ENCODE peak calls at places on chromosome 14, in nine cellular contexts. W, O, B, X, D, J, Y, G and F are unnamed samples.

GRCh38 chr14:75258079-75258802 is 20.4 kb upstream of the FOS start:
- DNase-seq in W (peak; percentile 70), O (no peak), B (peak; percentile 91), X (no peak), D (no peak), J (no peak), Y (peak; percentile 64), G (no peak), F (no peak)

GRCh38 chr14:56004323-56004722 is 113.9 kb upstream of the PELI2 start:
- DNase-seq in W (no peak), O (no peak), B (no peak), X (no peak), D (no peak), J (no peak), Y (no peak), G (no peak), F (no peak)

GRCh38 chr14:99047436-99048110 is 224.4 kb downstream of the BCL11B start:
- DNase-seq in W (no peak), O (no peak), B (no peak), X (no peak), D (no peak), J (no peak), Y (no peak), G (no peak), F (peak; percentile 41)

GRCh38 chr14:99517046-99517642 is 35.9 kb downstream of the CCNK start:
- DNase-seq in W (peak; percentile 19), O (no peak), B (no peak), X (no peak), D (no peak), J (no peak), Y (no peak), G (no peak), F (peak; percentile 72)

GRCh38 chr14:51304956-51305355 is 64.9 kb downstream of the TMX1 start:
- DNase-seq in W (no peak), O (no peak), B (no peak), X (peak; percentile 39), D (no peak), J (no peak), Y (no peak), G (no peak), F (no peak)

GRCh38 chr14:22002860-22003284 is 329.3 kb upstream of the OR4E1 start:
- DNase-seq in W (no peak), O (no peak), B (no peak), X (no peak), D (no peak), J (no peak), Y (no peak), G (peak; percentile 40), F (no peak)

GRCh38 chr14:93683241-93683640 is 105.0 kb downstream of the PRIMA1 start:
- DNase-seq in W (no peak), O (no peak), B (no peak), X (no peak), D (no peak), J (no peak), Y (no peak), G (peak; percentile 19), F (no peak)

GRCh38 chr14:90663680-90664079 is 152.6 kb downstream of the TTC7B start:
- DNase-seq in W (no peak), O (no peak), B (no peak), X (no peak), D (no peak), J (no peak), Y (no peak), G (no peak), F (no peak)

GRCh38 chr14:105203701-105204100 is 22.6 kb upstream of the NUDT14 start:
- DNase-seq in W (no peak), O (no peak), B (no peak), X (no peak), D (no peak), J (no peak), Y (no peak), G (no peak), F (no peak)

GRCh38 chr14:102317564-102318248 is 1.8 kb upstream of the ZNF839 start:
- DNase-seq in W (no peak), O (peak; percentile 52), B (peak; percentile 57), X (no peak), D (peak; percentile 39), J (no peak), Y (no peak), G (peak; percentile 37), F (no peak)

GRCh38 chr14:104103061-104104005 is 17.8 kb downstream of the ASPG start:
- DNase-seq in W (no peak), O (no peak), B (no peak), X (no peak), D (no peak), J (no peak), Y (no peak), G (no peak), F (peak; percentile 56)

GRCh38 chr14:105041841-105042765 is 21.2 kb upstream of the CDCA4 start:
- DNase-seq in W (no peak), O (no peak), B (no peak), X (no peak), D (no peak), J (no peak), Y (no peak), G (no peak), F (peak; percentile 62)

GRCh38 chr14:49497725-49498348 is 88.3 kb downstream of the RPS29 start:
- DNase-seq in W (no peak), O (no peak), B (no peak), X (no peak), D (peak; percentile 78), J (peak; percentile 21), Y (peak; percentile 27), G (peak; percentile 67), F (no peak)

GRCh38 chr14:64736271-64737131 is 32.3 kb downstream of the PLEKHG3 start:
- DNase-seq in W (no peak), O (peak; percentile 51), B (no peak), X (no peak), D (no peak), J (no peak), Y (peak; percentile 46), G (peak; percentile 23), F (no peak)

GRCh38 chr14:99968931-99969330 is 96.3 kb upstream of the EVL start:
- DNase-seq in W (no peak), O (no peak), B (no peak), X (no peak), D (no peak), J (no peak), Y (no peak), G (no peak), F (no peak)

GRCh38 chr14:95291859-95292542 is 27.7 kb downstream of the CLMN start:
- DNase-seq in W (peak; percentile 34), O (peak; percentile 70), B (peak; percentile 81), X (no peak), D (peak; percentile 62), J (no peak), Y (peak; percentile 39), G (peak; percentile 46), F (peak; percentile 82)

GRCh38 chr14:64915797-64916196 is 1.5 kb downstream of the CHURC1 start:
- DNase-seq in W (peak; percentile 35), O (no peak), B (no peak), X (no peak), D (no peak), J (no peak), Y (no peak), G (no peak), F (no peak)

GRCh38 chr14:61387076-61387475 is 65.7 kb downstream of the PRKCH start:
- DNase-seq in W (no peak), O (no peak), B (no peak), X (no peak), D (no peak), J (no peak), Y (no peak), G (no peak), F (no peak)

GRCh38 chr14:59425322-59425945 is 39.7 kb downstream of the GPR135 start:
- DNase-seq in W (no peak), O (no peak), B (peak; percentile 69), X (no peak), D (no peak), J (no peak), Y (no peak), G (no peak), F (no peak)

GRCh38 chr14:89251066-89251465 is 166.0 kb downstream of the FOXN3 start:
- DNase-seq in W (no peak), O (no peak), B (no peak), X (no peak), D (no peak), J (no peak), Y (no peak), G (no peak), F (no peak)
- H3K27ac ChIP-seq in W (no peak overlapping the region), O (no peak overlapping the region), B (no peak overlapping the region), X (no peak overlapping the region), D (no peak overlapping the region), J (no peak overlapping the region), Y (no peak overlapping the region), G (no peak overlapping the region), F (no peak overlapping the region)

DNA sequence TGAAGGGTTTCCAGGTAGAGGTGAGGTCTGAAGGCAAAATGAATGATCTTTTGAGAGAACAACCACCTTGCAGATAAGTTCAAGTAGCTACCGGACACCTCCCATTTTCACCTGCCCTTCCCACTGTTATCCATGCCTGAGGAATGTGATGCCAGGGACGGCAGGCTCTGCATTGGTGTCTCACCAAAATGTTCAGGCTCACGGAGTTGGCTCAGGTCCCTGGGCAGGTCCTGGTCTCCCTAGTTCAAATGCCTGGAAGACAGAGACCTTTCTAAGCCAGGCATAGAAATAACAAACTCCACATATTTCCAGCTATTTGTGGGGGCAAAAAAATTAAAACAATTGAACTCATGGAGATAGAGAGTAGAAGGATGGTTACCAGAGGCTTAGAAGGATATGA is 36.0 kb downstream of the TMEM63C start:
- DNase-seq in W (no peak), O (no peak), B (no peak), X (no peak), D (no peak), J (no peak), Y (no peak), G (no peak), F (no peak)
- TF ChIP-seq POLR2A in W (no peak), O (no peak), B (no peak), X (no peak), D (no peak), J (no peak), Y (no peak), G (no peak), F (no peak)

DNA sequence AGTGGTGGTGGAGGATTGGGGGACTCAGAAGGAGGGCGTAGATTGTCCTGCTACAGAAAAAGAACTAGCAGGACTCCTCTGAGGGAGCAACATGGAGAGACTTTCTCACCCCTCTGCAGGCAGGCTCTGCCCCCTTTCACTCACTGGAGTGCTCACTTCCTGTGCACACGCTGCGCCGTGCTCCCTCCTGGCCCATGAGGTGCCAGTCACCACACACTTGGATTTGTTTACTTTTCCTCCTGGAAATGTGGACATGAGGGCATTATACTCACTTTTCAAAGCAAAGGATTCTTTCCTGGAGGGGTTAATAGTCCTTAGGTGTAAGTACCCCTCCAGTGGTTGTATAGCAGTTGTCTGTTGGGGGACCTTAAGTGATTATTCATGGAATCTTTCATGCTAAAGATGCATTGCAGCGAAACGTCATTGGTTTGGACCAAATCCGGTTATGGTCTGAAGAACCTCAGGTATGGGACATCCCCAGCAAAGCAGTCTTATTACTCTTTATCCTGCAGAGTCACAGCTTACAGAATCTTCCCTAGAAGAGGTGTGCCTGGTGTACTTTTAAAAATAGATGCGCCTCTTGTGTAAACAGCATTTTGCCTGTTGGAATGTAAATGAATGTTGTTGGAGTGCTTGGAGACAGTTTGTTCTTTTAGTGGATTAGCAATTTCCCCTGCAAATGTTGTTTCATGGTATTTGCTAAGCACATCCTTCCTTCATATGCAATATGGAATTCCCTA is 242.7 kb downstream of the ZFP36L1 start:
- DNase-seq in W (peak; percentile 21), O (peak; percentile 15), B (no peak), X (no peak), D (peak; percentile 33), J (no peak), Y (peak; percentile 41), G (no peak), F (no peak)
- TF ChIP-seq POLR2AphosphoS5 in W (no peak), O (no peak), B (peak; percentile 84), X (peak; percentile 41), D (peak; percentile 74), J (no peak), Y (peak; percentile 91), G (no peak), F (peak; percentile 75)

GRCh38 chr14:92650581-92651105 is 97.8 kb downstream of the LGMN start:
- DNase-seq in W (no peak), O (no peak), B (no peak), X (no peak), D (no peak), J (no peak), Y (no peak), G (no peak), F (no peak)
- H3K27ac ChIP-seq in W (peak overlapping the region; percentile 87), O (peak overlapping the region; percentile 87), B (peak overlapping the region; percentile 99), X (peak overlapping the region; percentile 90), D (no peak overlapping the region), J (peak overlapping the region; percentile 89), Y (peak overlapping the region; percentile 77), G (no peak overlapping the region), F (peak overlapping the region; percentile 74)